ENCODE peak calls at places on chromosomes 6 and 20, in seven cellular contexts. L is hepatocyte, F is PC-3, J is HCT116, H is suprapubic skin, C is GM10248, I is type B pancreatic cell. T is an unnamed sample.

GRCh38 chr20:45080867-45081616 is 19.9 kb downstream of the KCNS1 start:
- DNase-seq in L (no peak), F (peak), J (peak), H (no peak), C (no peak), I (no peak), T (peak)

GRCh38 chr6:12066297-12066696 is 54.2 kb downstream of the HIVEP1 start:
- DNase-seq in L (no peak), F (no peak), J (no peak), H (no peak), C (no peak), I (no peak), T (peak)

GRCh38 chr20:56437196-56437960 is 25.3 kb downstream of the CASS4 start:
- DNase-seq in L (no peak), F (no peak), J (no peak), H (no peak), C (no peak), I (no peak), T (no peak)

GRCh38 chr6:75930954-75931689 is 141.3 kb downstream of the IMPG1 start:
- DNase-seq in L (no peak), F (no peak), J (no peak), H (no peak), C (no peak), I (no peak), T (no peak)

GRCh38 chr20:21322921-21323321 is 19.8 kb downstream of the XRN2 start:
- DNase-seq in L (no peak), F (no peak), J (no peak), H (no peak), C (no peak), I (no peak), T (peak)

GRCh38 chr6:77361018-77361417 is 102.3 kb downstream of the HTR1B start:
- DNase-seq in L (no peak), F (no peak), J (no peak), H (no peak), C (no peak), I (no peak), T (no peak)

GRCh38 chr20:32674362-32674789 is 635 bp upstream of the C20orf203 start:
- DNase-seq in L (peak), F (peak), J (peak), H (no peak), C (peak), I (no peak), T (peak)

GRCh38 chr6:145028144-145028818 is 707.0 kb downstream of the EPM2A start:
- DNase-seq in L (peak), F (peak), J (peak), H (no peak), C (peak), I (no peak), T (peak)

GRCh38 chr6:158715330-158716311 is 65.8 kb downstream of the SYTL3 start:
- DNase-seq in L (no peak), F (no peak), J (no peak), H (no peak), C (peak), I (no peak), T (no peak)

GRCh38 chr6:116572162-116572561 is 858 bp downstream of the RWDD1 start:
- DNase-seq in L (peak), F (no peak), J (no peak), H (no peak), C (peak), I (no peak), T (peak)

GRCh38 chr6:81606965-81607381 is 145.5 kb downstream of the TENT5A start:
- DNase-seq in L (no peak), F (peak), J (no peak), H (no peak), C (no peak), I (no peak), T (peak)

GRCh38 chr20:62719250-62719945 is 10.8 kb downstream of the NTSR1 start:
- DNase-seq in L (no peak), F (no peak), J (no peak), H (no peak), C (no peak), I (no peak), T (no peak)

GRCh38 chr20:25309395-25310267 is 61.7 kb downstream of the PYGB start:
- DNase-seq in L (peak), F (peak), J (peak), H (peak), C (no peak), I (no peak), T (peak)

GRCh38 chr6:43828711-43829110 is 58.7 kb downstream of the VEGFA start:
- DNase-seq in L (no peak), F (no peak), J (peak), H (no peak), C (no peak), I (no peak), T (no peak)

GRCh38 chr6:160088774-160089533 is 32.7 kb upstream of the SLC22A1 start:
- DNase-seq in L (no peak), F (no peak), J (no peak), H (no peak), C (no peak), I (no peak), T (no peak)

GRCh38 chr6:113433506-113433991 is 423.6 kb upstream of the MARCKS start:
- DNase-seq in L (peak), F (peak), J (no peak), H (peak), C (no peak), I (no peak), T (peak)

GRCh38 chr6:72733045-72733444 is 111.2 kb downstream of the KCNQ5 start:
- DNase-seq in L (no peak), F (no peak), J (no peak), H (no peak), C (no peak), I (no peak), T (no peak)

GRCh38 chr20:51889466-51889865 is 87.1 kb upstream of the SALL4 start:
- DNase-seq in L (no peak), F (no peak), J (no peak), H (no peak), C (no peak), I (no peak), T (no peak)

GRCh38 chr6:4522453-4522852 is 253.8 kb upstream of the CDYL start:
- DNase-seq in L (no peak), F (no peak), J (no peak), H (no peak), C (no peak), I (no peak), T (no peak)

GRCh38 chr20:24273251-24273650 is 196.2 kb upstream of the SYNDIG1 start:
- DNase-seq in L (no peak), F (no peak), J (no peak), H (no peak), C (no peak), I (no peak), T (no peak)

GRCh38 chr6:16324622-16325225 is 86.3 kb downstream of the GMPR start:
- DNase-seq in L (no peak), F (peak), J (no peak), H (no peak), C (no peak), I (no peak), T (no peak)

GRCh38 chr6:116966675-116967576 is 89.9 kb downstream of the RFX6 start:
- DNase-seq in L (no peak), F (peak), J (no peak), H (no peak), C (no peak), I (no peak), T (no peak)

GRCh38 chr6:141587482-141588266 is 545.1 kb upstream of the GJE1 start:
- DNase-seq in L (no peak), F (no peak), J (no peak), H (no peak), C (no peak), I (no peak), T (no peak)

GRCh38 chr6:119630561-119631192 is 281.1 kb upstream of the MAN1A1 start:
- DNase-seq in L (no peak), F (no peak), J (no peak), H (no peak), C (no peak), I (no peak), T (no peak)

GRCh38 chr20:30485331-30486102 is 771.9 kb upstream of the DEFB115 start:
- DNase-seq in L (no peak), F (no peak), J (no peak), H (no peak), C (peak), I (peak), T (no peak)

GRCh38 chr6:14222956-14223355 is 105.4 kb downstream of the CD83 start:
- DNase-seq in L (no peak), F (no peak), J (no peak), H (no peak), C (no peak), I (no peak), T (no peak)

GRCh38 chr6:13453771-13454251 is 33.6 kb downstream of the GFOD1 start:
- DNase-seq in L (no peak), F (peak), J (peak), H (no peak), C (no peak), I (no peak), T (peak)

GRCh38 chr20:49384437-49385434 is 97.7 kb downstream of the KCNB1 start:
- DNase-seq in L (peak), F (peak), J (peak), H (peak), C (peak), I (no peak), T (peak)

GRCh38 chr20:10939297-10939949 is 265.6 kb upstream of the JAG1 start:
- DNase-seq in L (no peak), F (peak), J (no peak), H (no peak), C (no peak), I (no peak), T (peak)

GRCh38 chr20:32634041-32634805 is 39.5 kb downstream of the C20orf203 start:
- DNase-seq in L (no peak), F (no peak), J (no peak), H (no peak), C (no peak), I (no peak), T (no peak)

GRCh38 chr20:51380401-51381385 is 161.8 kb downstream of the NFATC2 start:
- DNase-seq in L (no peak), F (no peak), J (no peak), H (peak), C (no peak), I (no peak), T (no peak)

GRCh38 chr6:42099340-42100028 is 42.9 kb downstream of the C6orf132 start:
- DNase-seq in L (peak), F (peak), J (no peak), H (no peak), C (no peak), I (no peak), T (peak)

GRCh38 chr6:144624246-144624645 is 339.1 kb downstream of the UTRN start:
- DNase-seq in L (no peak), F (no peak), J (no peak), H (no peak), C (no peak), I (no peak), T (no peak)

GRCh38 chr6:10316327-10316726 is 98.5 kb downstream of the TFAP2A start:
- DNase-seq in L (peak), F (peak), J (no peak), H (no peak), C (no peak), I (no peak), T (peak)

GRCh38 chr20:40268321-40269075 is 420.5 kb downstream of the MAFB start:
- DNase-seq in L (no peak), F (no peak), J (no peak), H (no peak), C (no peak), I (no peak), T (no peak)

GRCh38 chr20:40262219-40262618 is 426.8 kb downstream of the MAFB start:
- DNase-seq in L (no peak), F (no peak), J (no peak), H (no peak), C (no peak), I (no peak), T (no peak)

GRCh38 chr20:40265872-40266533 is 423.0 kb downstream of the MAFB start:
- DNase-seq in L (peak), F (peak), J (no peak), H (no peak), C (no peak), I (no peak), T (peak)
- TF ChIP-seq CTCF in L (peak), F (peak), J (peak), H (peak), C (no peak), I (peak), T (peak)

DNA sequence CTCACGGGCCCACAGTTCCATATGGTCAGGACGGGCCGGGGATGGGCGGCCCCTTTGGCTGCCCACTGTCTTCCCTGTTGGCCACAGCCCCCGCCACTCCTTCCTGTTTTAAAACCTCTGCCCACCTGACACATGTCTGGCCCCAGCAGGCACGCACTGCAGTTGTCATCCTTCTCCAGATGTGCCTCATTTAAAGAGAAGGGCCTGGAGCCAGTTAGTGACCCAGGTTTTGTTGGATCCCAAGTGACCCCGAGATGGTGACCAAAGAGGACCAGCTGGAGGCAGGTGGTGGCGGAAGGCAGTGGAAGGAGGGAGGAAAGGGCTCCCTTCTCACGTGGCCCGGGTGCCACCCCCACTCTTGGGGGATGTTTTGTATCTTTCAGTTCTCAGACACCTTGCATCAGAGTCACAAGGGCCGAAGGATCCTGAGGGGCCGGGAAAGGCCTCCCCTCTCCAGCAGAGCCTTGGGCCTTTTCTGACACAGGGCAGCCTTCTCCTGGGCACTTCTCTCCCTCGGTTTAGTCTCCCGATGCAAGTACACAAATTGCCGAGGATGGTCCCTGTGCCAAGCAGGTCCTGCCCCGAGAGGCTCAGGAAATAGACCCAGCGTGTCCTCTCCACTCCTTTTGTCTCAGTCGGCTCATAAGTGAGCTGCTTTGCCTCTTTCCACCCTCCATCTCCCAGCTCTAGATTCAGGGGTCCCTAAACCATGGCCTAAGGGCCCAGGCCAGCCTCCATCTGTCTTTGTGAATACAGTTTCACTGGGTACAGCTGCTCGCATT is 117.6 kb downstream of the SULF2 start:
- DNase-seq in L (no peak), F (no peak), J (no peak), H (no peak), C (no peak), I (no peak), T (no peak)
- TF ChIP-seq CTCF in L (no peak), F (no peak), J (no peak), H (no peak), C (no peak), I (no peak), T (no peak)

GRCh38 chr6:1129141-1129540 is 182.8 kb upstream of the FOXQ1 start:
- DNase-seq in L (no peak), F (no peak), J (no peak), H (no peak), C (no peak), I (no peak), T (no peak)

GRCh38 chr6:1125297-1125696 is 186.6 kb upstream of the FOXQ1 start:
- DNase-seq in L (no peak), F (no peak), J (no peak), H (no peak), C (no peak), I (no peak), T (no peak)

GRCh38 chr6:1126036-1126435 is 185.9 kb upstream of the FOXQ1 start:
- DNase-seq in L (no peak), F (no peak), J (no peak), H (no peak), C (no peak), I (no peak), T (no peak)

GRCh38 chr6:1127129-1127528 is 184.8 kb upstream of the FOXQ1 start:
- DNase-seq in L (no peak), F (no peak), J (no peak), H (no peak), C (no peak), I (no peak), T (no peak)

GRCh38 chr6:1127597-1128288 is 184.2 kb upstream of the FOXQ1 start:
- DNase-seq in L (no peak), F (no peak), J (no peak), H (no peak), C (no peak), I (no peak), T (no peak)
- TF ChIP-seq CTCF in L (no peak), F (no peak), J (no peak), H (no peak), C (no peak), I (no peak), T (no peak)

DNA sequence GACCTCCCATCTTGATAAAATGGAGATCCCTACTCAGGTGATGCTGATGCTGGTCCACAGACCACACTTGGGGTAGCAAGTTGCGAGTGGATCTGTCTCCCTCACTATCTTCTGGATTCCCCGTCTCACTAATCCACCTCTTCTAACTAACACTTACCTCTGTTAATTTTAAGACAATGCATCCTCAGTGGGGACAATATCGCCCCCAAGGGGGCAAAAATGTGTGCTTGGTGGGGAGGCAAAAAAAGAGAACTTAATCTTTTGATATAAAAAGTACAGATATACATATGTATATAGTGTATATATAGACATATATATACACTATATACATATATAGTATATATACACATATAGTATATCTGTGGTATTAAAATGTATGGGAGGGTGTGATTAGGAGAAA is 4.3 kb downstream of the LRFN2 start:
- DNase-seq in L (no peak), F (no peak), J (no peak), H (no peak), C (no peak), I (no peak), T (no peak)
- TF ChIP-seq CTCF in L (no peak), F (no peak), J (peak), H (no peak), C (no peak), I (no peak), T (no peak)

GRCh38 chr6:70520575-70520974 is 46.2 kb upstream of the SDHAF4 start:
- DNase-seq in L (peak), F (peak), J (no peak), H (no peak), C (peak), I (no peak), T (peak)
- TF ChIP-seq CTCF in L (peak), F (peak), J (peak), H (no peak), C (peak), I (peak), T (peak)

GRCh38 chr6:38283734-38284362 is 355.9 kb downstream of the BTBD9 start:
- DNase-seq in L (no peak), F (peak), J (peak), H (no peak), C (no peak), I (no peak), T (no peak)
- TF ChIP-seq CTCF in L (no peak), F (no peak), J (no peak), H (no peak), C (no peak), I (no peak), T (no peak)

DNA sequence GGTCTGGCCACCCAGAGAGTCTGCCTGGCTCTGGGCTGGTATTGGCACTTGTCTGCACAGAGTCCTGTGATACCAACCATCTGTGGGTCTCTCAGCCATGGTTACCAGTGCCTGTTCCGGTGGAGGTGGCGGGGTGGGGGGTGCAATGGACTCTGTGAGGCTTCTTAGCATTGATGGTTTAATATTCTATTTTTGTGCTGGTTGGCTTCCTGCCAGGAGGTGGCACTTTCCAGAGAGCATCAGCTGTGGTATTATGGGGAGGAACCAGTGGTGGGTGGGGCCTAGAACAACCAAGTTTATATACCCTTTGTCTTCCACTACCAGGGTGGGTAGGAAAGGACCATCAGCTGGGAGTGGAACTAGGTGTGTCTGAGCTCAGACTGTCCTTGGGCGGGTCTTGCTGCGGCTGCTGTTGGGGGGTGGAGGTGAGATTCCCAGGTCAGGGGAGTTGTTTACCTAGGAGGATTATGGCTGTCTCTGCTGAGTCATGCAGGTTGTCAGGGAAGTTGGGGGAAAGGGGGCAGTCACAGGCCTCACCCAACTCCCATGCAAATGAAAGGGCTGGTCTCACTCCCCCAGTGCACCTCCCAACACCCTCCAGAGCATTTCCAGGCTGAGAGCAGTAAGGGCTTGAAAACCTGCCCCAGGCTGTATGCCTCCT is 117.5 kb downstream of the FLRT3 start:
- DNase-seq in L (peak), F (peak), J (peak), H (peak), C (no peak), I (no peak), T (peak)
- TF ChIP-seq CTCF in L (no peak), F (no peak), J (no peak), H (no peak), C (no peak), I (no peak), T (no peak)

GRCh38 chr6:35955970-35956369 is 35.1 kb upstream of the SRPK1 start:
- DNase-seq in L (no peak), F (no peak), J (no peak), H (no peak), C (no peak), I (no peak), T (peak)
- TF ChIP-seq CTCF in L (no peak), F (peak), J (peak), H (no peak), C (peak), I (peak), T (peak)